ENCODE peak calls at places on chromosomes 4 and X, in eight cellular contexts. O is WERI-Rb-1, W is psoas muscle, S is PC-9, K is kidney epithelial cell, G is bronchial epithelial cell, U is heart right ventricle, H is breast epithelium. M is an unnamed sample.

GRCh38 chr4:140099993-140100392 is 54.0 kb downstream of the MAML3 start:
- DNase-seq in O (peak), W (peak), S (no peak), K (no peak), G (no peak), U (peak), H (no peak), M (peak)

GRCh38 chr4:106967892-106968291 is 68.2 kb downstream of the DKK2 start:
- DNase-seq in O (no peak), W (no peak), S (no peak), K (no peak), G (no peak), U (no peak), H (no peak), M (no peak)

GRCh38 chr4:80125252-80126177 is 52.5 kb upstream of the ANTXR2 start:
- DNase-seq in O (no peak), W (no peak), S (no peak), K (no peak), G (peak), U (no peak), H (no peak), M (peak)

GRCh38 chr4:158161561-158162354 is 11.1 kb downstream of the GASK1B start:
- DNase-seq in O (peak), W (peak), S (peak), K (peak), G (peak), U (peak), H (no peak), M (peak)

GRCh38 chr4:24519649-24520048 is 64.7 kb downstream of the DHX15 start:
- DNase-seq in O (no peak), W (no peak), S (no peak), K (peak), G (no peak), U (peak), H (no peak), M (peak)

GRCh38 chr4:25405453-25405852 is 28.4 kb downstream of the ANAPC4 start:
- DNase-seq in O (no peak), W (no peak), S (no peak), K (no peak), G (no peak), U (no peak), H (no peak), M (no peak)

GRCh38 chr4:40525811-40526598 is 103.7 kb downstream of the RBM47 start:
- DNase-seq in O (no peak), W (no peak), S (peak), K (peak), G (peak), U (peak), H (peak), M (peak)

GRCh38 chr4:163892417-163892816 is 397.9 kb downstream of the TMA16 start:
- DNase-seq in O (no peak), W (no peak), S (no peak), K (no peak), G (no peak), U (no peak), H (no peak), M (no peak)

GRCh38 chr4:26860922-26861433 is 337 bp downstream of the STIM2 start:
- DNase-seq in O (peak), W (peak), S (peak), K (no peak), G (no peak), U (no peak), H (no peak), M (peak)

GRCh38 chrX:132292753-132293152 is 73.5 kb upstream of the RAP2C start:
- DNase-seq in O (peak), W (no peak), S (peak), K (peak), G (peak), U (peak), H (no peak), M (peak)

GRCh38 chr4:53905935-53906377 is 158.4 kb downstream of the CHIC2 start:
- DNase-seq in O (no peak), W (peak), S (no peak), K (peak), G (peak), U (peak), H (no peak), M (peak)

GRCh38 chrX:129493643-129494042 is 29.6 kb downstream of the SMARCA1 start:
- DNase-seq in O (no peak), W (no peak), S (no peak), K (no peak), G (peak), U (no peak), H (no peak), M (peak)

GRCh38 chrX:129495941-129496340 is 27.3 kb downstream of the SMARCA1 start:
- DNase-seq in O (no peak), W (no peak), S (no peak), K (no peak), G (peak), U (no peak), H (no peak), M (peak)

GRCh38 chrX:129497146-129497805 is 26.0 kb downstream of the SMARCA1 start:
- DNase-seq in O (no peak), W (no peak), S (no peak), K (no peak), G (no peak), U (no peak), H (no peak), M (peak)

GRCh38 chrX:129494887-129495286 is 28.4 kb downstream of the SMARCA1 start:
- DNase-seq in O (no peak), W (no peak), S (no peak), K (no peak), G (no peak), U (no peak), H (no peak), M (no peak)

DNA sequence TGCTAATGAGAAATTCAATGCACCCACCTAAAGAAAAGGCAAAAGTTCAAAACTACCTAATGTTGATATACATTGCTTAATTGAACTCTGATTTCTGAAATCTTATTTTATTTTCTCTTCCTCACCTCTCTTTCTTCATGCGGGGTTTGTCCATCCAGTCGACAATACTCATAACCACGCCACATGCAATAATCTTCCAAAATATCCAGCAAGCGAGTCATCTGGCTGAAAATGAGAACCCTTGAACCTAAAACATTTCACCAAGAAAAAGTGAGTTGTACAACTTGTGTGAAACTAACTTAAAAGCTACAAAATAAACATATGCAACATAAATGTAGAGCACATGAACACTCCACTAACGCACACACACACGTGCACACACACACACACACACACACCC is 26.7 kb downstream of the SMARCA1 start:
- DNase-seq in O (no peak), W (no peak), S (no peak), K (no peak), G (no peak), U (no peak), H (no peak), M (peak)
- H3K4me3 ChIP-seq in O (no peak), W (no peak), S (no peak), K (no peak), G (no peak), U (no peak), H (no peak), M (no peak)

GRCh38 chrX:48714573-48714972 is 18.0 kb downstream of the SUV39H1 start:
- DNase-seq in O (no peak), W (no peak), S (no peak), K (no peak), G (no peak), U (no peak), H (no peak), M (peak)
- TF ChIP-seq CTCF in O (no peak), W (no peak), S (no peak), K (no peak), G (no peak), U (no peak), H (no peak), M (no peak)

GRCh38 chr4:87118421-87118820 is 102.0 kb downstream of the KLHL8 start:
- DNase-seq in O (no peak), W (no peak), S (no peak), K (no peak), G (no peak), U (no peak), H (no peak), M (no peak)

GRCh38 chr4:87121332-87122065 is 98.9 kb downstream of the KLHL8 start:
- DNase-seq in O (no peak), W (no peak), S (no peak), K (no peak), G (peak), U (no peak), H (peak), M (no peak)

GRCh38 chr4:87120411-87121162 is 99.8 kb downstream of the KLHL8 start:
- DNase-seq in O (no peak), W (no peak), S (no peak), K (no peak), G (peak), U (peak), H (peak), M (no peak)

GRCh38 chr4:87118826-87119225 is 101.6 kb downstream of the KLHL8 start:
- DNase-seq in O (no peak), W (no peak), S (no peak), K (no peak), G (peak), U (no peak), H (no peak), M (no peak)

GRCh38 chr4:87119965-87120364 is 100.5 kb downstream of the KLHL8 start:
- DNase-seq in O (no peak), W (no peak), S (no peak), K (no peak), G (peak), U (no peak), H (no peak), M (no peak)
- H3K4me3 ChIP-seq in O (no peak), W (peak), S (no peak), K (no peak), G (peak), U (peak), H (peak), M (no peak)

DNA sequence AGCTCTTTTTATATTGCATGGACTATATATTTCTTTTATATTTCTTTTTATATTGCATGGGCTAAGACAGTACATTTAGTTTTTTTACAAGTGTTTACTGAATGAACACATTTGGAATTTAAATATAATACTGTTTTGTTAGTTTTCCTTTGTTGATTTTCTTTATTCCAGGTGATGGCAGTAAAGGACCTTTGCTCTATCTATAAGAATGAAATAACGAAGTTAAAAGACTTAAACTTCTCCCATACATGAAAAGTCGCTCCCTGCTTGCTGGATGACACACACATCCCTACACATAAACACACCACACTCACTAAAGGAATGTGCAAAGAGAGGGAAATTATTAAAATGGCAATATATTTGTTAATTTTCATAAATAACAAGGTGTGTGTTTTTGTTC is 102.5 kb upstream of the ANXA10 start:
- DNase-seq in O (no peak), W (no peak), S (no peak), K (no peak), G (peak), U (no peak), H (no peak), M (peak)
- TF ChIP-seq CTCF in O (no peak), W (peak), S (no peak), K (no peak), G (no peak), U (no peak), H (no peak), M (no peak)

DNA sequence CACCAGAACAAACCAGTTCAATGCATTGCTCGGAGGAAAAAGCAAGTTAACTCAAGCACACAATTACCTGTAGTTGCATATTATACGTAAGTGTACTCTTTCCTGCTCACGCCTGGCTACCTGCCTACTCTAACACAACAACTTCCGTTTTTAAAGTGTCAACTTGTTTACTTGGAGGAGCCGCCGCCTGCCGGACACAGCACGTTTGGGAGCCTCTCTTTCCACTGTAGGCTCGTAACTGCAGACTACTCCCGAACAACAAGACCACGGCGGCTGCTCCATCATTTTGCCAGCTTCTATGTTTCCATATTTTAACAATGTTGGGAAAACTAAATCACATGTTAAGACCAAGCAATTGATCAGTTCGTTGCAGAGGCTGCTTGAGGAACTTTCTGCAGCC is 882 bp downstream of the MTNR1A start:
- DNase-seq in O (no peak), W (no peak), S (no peak), K (no peak), G (peak), U (no peak), H (no peak), M (no peak)
- H3K4me3 ChIP-seq in O (no peak), W (no peak), S (no peak), K (peak), G (peak), U (peak), H (peak), M (peak)

DNA sequence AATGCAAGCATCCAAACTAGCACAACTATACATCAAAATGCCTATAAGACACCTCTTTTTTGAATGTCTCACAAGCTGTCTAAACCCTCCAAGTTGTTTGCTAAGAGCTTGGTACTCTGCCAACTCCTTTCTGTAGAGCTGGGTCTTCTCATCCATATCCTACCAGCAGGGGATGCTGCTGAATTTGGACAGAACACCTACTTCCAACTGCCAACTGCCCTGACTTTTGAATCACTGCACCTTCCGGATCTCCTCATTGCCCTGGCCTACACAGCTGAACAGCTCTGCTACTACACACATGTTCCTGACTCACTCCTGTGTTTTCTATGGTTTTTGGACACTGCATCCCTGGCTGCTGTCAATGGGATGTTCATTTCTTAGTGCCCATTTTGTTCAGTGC is 18.7 kb downstream of the FAM184B start:
- DNase-seq in O (no peak), W (no peak), S (no peak), K (no peak), G (peak), U (no peak), H (no peak), M (peak)
- TF ChIP-seq CTCF in O (peak), W (peak), S (no peak), K (peak), G (peak), U (no peak), H (no peak), M (peak)

DNA sequence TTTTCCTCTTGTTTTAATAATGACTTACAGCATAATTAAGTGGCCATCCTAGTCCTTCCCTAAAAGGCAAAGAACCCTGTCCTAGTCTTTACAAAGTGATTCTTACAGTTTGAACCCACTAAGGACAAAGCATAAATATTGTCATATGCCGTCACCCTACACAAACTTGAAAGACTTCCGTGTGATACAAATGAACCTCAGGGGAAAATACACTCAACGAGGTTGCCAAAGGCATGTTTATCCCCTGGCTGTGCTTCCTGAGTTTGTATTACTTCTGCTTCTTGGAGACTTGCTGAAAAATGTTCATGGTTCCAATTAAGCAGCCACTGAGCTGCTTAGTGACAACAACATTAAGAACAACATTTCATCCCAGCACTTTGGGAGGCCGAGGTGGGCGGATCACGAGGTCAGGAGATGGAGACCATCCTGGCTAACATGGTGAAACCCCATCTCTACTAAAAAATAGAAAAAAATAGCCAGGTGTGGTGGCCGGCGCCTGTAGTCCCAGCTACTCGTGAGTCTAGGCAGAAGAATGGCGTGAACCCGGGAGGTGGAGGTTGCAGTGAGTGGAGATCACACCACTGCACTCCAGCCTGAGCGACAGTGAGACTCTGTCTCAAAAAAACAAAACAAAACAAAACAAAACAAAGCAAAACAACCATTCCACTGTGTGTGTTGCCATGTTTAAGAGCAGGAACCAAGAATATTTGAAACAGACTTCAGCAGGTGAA is 16.2 kb downstream of the RASSF6 start:
- DNase-seq in O (no peak), W (no peak), S (no peak), K (no peak), G (no peak), U (no peak), H (no peak), M (no peak)
- H3K4me3 ChIP-seq in O (no peak), W (no peak), S (no peak), K (no peak), G (no peak), U (no peak), H (no peak), M (no peak)

GRCh38 chr4:100113732-100114131 is 76.5 kb downstream of the DDIT4L start:
- DNase-seq in O (no peak), W (no peak), S (no peak), K (no peak), G (no peak), U (no peak), H (no peak), M (no peak)

GRCh38 chr4:100118213-100118612 is 72.1 kb downstream of the DDIT4L start:
- DNase-seq in O (no peak), W (no peak), S (no peak), K (no peak), G (peak), U (no peak), H (no peak), M (peak)

GRCh38 chr4:100114909-100115308 is 75.4 kb downstream of the DDIT4L start:
- DNase-seq in O (no peak), W (no peak), S (no peak), K (no peak), G (no peak), U (peak), H (no peak), M (no peak)

GRCh38 chr4:100117749-100118148 is 72.5 kb downstream of the DDIT4L start:
- DNase-seq in O (no peak), W (no peak), S (no peak), K (no peak), G (no peak), U (no peak), H (no peak), M (no peak)
- TF ChIP-seq CTCF in O (no peak), W (peak), S (no peak), K (no peak), G (no peak), U (no peak), H (no peak), M (peak)

M was measured in foreskin fibroblast.